ENCODE peak calls at places on chromosomes 1 and 21, in eight cellular contexts. G is body of pancreas, Q is uterus, K is endothelial cell of umbilical vein, F is lower leg skin, S is H54, L is breast epithelium, R is esophagus squamous epithelium. H is an unnamed sample.

GRCh38 chr1:108199231-108199657 is 899 bp downstream of the SLC25A24 start:
- DNase-seq in F (no peak), G (no peak), R (no peak), Q (no peak), L (no peak), S (peak), K (peak), H (no peak)

GRCh38 chr1:206690516-206690915 is 5.8 kb downstream of the MAPKAPK2 start:
- DNase-seq in L (no peak), G (peak), S (no peak), K (no peak), R (no peak), F (no peak), Q (no peak), H (no peak)

GRCh38 chr1:180501865-180502360 is 464 bp downstream of the ACBD6 start:
- DNase-seq in L (no peak), S (peak), G (peak), F (no peak), K (no peak), R (no peak), Q (no peak), H (no peak)

GRCh38 chr1:151547119-151547899 is 7.2 kb downstream of the TUFT1 start:
- DNase-seq in G (peak), K (peak), F (peak), S (peak), Q (peak), L (peak), R (no peak), H (no peak)

GRCh38 chr1:223355699-223356098 is 8.3 kb downstream of the SUSD4 start:
- DNase-seq in F (peak), G (no peak), K (no peak), S (no peak), Q (no peak), L (no peak), R (no peak), H (no peak)

GRCh38 chr21:35159881-35160280 is 110.8 kb upstream of the RUNX1 start:
- DNase-seq in R (no peak), F (no peak), S (peak), K (no peak), L (no peak), Q (no peak), G (no peak), H (no peak)

GRCh38 chr1:181499825-181500224 is 16.5 kb downstream of the CACNA1E start:
- DNase-seq in S (no peak), L (no peak), G (no peak), R (no peak), F (no peak), Q (no peak), K (no peak), H (no peak)

GRCh38 chr1:159076438-159076752 is 171 bp downstream of the AIM2 start:
- DNase-seq in R (no peak), G (no peak), F (no peak), K (no peak), L (no peak), S (no peak), Q (no peak), H (no peak)

GRCh38 chr1:110341872-110342331 is 2.7 kb downstream of the RBM15 start:
- DNase-seq in K (no peak), L (no peak), F (no peak), S (no peak), R (no peak), Q (no peak), G (no peak), H (no peak)

GRCh38 chr1:225811622-225812487 is 1.9 kb downstream of the EPHX1 start:
- DNase-seq in F (peak), Q (no peak), S (no peak), K (no peak), L (no peak), R (no peak), G (peak), H (no peak)

GRCh38 chr1:225812488-225813249 is 2.7 kb downstream of the EPHX1 start:
- DNase-seq in K (no peak), S (no peak), F (peak), L (no peak), G (no peak), Q (no peak), R (no peak), H (no peak)

GRCh38 chr1:225813250-225813964 is 3.5 kb downstream of the EPHX1 start:
- DNase-seq in F (peak), L (no peak), Q (peak), R (no peak), K (peak), S (peak), G (peak), H (no peak)

GRCh38 chr1:225808136-225808535 is 1.8 kb upstream of the EPHX1 start:
- DNase-seq in F (no peak), R (no peak), S (no peak), L (no peak), K (no peak), Q (no peak), G (no peak), H (no peak)

DNA sequence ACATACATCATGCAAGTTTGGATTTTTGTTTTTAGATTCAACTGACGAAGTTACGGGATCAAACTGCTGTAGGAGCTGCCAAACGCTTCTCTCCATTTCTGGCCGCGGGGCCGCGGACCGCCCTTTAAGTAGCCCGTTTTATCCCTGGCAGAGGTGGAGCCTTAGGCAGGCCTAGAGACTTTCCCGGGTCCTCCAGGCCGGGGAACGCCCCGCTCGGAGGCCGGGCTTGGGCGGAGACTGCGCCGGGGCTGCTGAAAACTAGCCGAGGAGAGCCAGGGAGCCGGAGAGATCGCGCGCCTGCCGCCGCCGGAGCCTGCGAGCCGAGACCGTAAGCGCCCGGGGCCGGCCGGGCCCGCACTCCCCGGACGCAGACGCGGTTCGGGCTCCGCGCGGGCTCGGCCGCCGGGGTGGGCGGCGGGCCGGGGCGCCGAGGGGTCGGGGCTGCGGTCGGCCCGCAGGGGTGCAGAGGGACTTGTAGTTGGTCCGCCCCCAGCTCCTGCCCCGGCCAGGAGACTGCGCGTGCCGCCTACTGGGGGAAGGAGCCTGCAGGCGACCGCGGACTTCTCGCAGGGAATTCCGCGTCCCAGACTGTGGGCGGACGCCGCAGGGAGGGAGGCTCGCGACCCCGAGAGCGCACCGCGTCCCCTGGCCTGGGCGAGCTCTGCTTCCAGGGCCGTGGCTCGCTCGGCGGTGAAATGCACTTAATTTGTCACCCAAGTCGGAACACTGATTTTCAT is at the start of gene EPHX1:
- DNase-seq in F (peak), K (peak), L (peak), S (peak), Q (peak), G (peak), R (no peak), H (no peak)
- TF ChIP-seq POLR2A in F (no peak), K (peak), L (no peak), S (peak), Q (peak), G (peak), R (peak), H (no peak)

GRCh38 chr1:3900969-3901529 is 977 bp upstream of the C1orf174 start:
- DNase-seq in Q (peak), F (peak), S (peak), R (peak), K (peak), L (peak), G (peak), H (no peak)
- TF ChIP-seq POLR2A in Q (no peak), F (no peak), S (peak), R (no peak), K (peak), L (no peak), G (peak), H (no peak)

GRCh38 chr21:42859891-42860230 is 19.5 kb downstream of the WDR4 start:
- DNase-seq in L (no peak), F (no peak), R (no peak), G (no peak), Q (no peak), K (no peak), S (no peak), H (no peak)
- TF ChIP-seq POLR2A in L (no peak), F (no peak), R (no peak), G (no peak), Q (no peak), K (no peak), S (no peak), H (no peak)

DNA sequence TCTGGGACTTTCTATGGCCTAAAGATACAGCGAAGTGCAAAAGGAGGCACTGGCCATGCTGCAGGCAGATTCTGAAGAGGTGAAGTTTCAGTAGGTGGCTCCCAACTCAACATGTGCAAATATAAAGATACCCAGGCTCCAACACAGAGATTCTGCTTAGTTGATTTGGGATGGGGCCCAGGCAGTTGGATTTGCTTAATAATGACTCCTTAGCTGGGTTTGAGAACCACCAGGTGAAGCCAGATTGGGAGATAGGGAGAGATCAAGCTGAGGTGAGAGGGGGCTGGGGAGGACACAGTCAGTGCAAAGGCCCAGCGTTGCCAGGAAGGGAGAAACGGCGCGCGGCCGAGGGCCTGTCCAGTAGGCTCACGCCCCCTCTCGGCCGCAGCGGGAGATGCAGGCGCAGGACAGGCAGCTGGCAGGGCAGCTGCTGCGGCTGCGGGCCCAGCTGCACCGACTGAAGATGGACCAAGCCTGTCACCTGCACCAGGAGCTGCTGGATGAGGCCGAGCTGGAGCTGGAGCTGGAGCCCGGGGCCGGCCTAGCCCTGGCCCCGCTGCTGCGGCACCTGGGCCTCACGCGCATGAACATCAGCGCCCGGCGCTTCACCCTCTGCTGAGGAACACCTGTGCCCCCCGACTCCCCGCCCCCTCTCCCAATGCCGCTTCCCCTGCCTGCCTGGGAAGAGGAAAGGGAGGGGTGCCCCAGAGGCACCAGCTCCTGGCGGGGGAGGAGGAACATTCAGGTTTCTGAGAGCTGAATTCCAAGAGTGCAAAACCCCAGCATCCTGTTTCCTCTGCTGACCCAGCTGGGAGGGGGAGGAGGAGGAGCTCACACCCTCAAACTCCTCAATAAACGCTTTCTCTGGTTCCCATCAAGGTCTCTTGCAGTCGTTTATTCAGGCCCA is 1.2 kb downstream of the FAM167B start:
- DNase-seq in S (no peak), Q (peak), R (peak), K (peak), L (peak), G (peak), F (peak), H (no peak)
- TF ChIP-seq POLR2A in S (no peak), Q (no peak), R (no peak), K (no peak), L (no peak), G (no peak), F (no peak), H (no peak)

GRCh38 chr1:115640384-115640783 is 1.4 kb upstream of the VANGL1 start:
- DNase-seq in F (no peak), S (no peak), R (no peak), L (no peak), Q (no peak), K (no peak), G (no peak), H (no peak)

GRCh38 chr1:115643219-115643618 is 1.4 kb downstream of the VANGL1 start:
- DNase-seq in G (no peak), K (no peak), R (no peak), S (no peak), L (no peak), F (no peak), Q (no peak), H (no peak)

GRCh38 chr1:115643636-115644035 is 1.9 kb downstream of the VANGL1 start:
- DNase-seq in L (no peak), R (no peak), S (no peak), G (no peak), F (no peak), Q (no peak), K (no peak), H (no peak)

GRCh38 chr1:115642168-115643072 is 650 bp downstream of the VANGL1 start:
- DNase-seq in S (peak), F (peak), G (peak), R (no peak), Q (peak), L (no peak), K (peak), H (no peak)

DNA sequence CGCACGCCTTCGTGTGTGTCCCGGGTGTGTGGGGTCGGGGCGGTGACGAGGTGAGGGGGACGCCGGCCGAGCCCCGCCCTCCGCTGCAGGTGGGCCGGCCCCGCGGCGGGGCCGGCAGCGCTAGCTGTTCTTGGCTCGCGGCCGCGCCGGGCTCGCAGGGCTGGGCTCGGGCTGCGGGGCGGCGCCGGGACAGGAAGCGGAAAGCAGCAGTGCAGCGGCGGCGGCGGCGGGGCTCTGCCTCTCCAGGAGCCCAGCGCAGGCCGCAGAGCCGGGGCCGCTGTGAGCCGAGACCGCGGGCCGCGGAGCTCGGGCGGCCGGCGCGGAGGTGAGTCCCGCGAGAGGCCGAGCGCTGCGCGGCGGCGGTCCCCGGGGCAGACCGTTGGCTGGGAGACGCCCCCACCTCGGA is at the start of gene VANGL1:
- DNase-seq in L (no peak), K (peak), Q (peak), S (peak), G (peak), R (no peak), F (peak), H (no peak)
- TF ChIP-seq POLR2A in L (no peak), K (peak), Q (no peak), S (peak), G (peak), R (peak), F (no peak), H (no peak)

DNA sequence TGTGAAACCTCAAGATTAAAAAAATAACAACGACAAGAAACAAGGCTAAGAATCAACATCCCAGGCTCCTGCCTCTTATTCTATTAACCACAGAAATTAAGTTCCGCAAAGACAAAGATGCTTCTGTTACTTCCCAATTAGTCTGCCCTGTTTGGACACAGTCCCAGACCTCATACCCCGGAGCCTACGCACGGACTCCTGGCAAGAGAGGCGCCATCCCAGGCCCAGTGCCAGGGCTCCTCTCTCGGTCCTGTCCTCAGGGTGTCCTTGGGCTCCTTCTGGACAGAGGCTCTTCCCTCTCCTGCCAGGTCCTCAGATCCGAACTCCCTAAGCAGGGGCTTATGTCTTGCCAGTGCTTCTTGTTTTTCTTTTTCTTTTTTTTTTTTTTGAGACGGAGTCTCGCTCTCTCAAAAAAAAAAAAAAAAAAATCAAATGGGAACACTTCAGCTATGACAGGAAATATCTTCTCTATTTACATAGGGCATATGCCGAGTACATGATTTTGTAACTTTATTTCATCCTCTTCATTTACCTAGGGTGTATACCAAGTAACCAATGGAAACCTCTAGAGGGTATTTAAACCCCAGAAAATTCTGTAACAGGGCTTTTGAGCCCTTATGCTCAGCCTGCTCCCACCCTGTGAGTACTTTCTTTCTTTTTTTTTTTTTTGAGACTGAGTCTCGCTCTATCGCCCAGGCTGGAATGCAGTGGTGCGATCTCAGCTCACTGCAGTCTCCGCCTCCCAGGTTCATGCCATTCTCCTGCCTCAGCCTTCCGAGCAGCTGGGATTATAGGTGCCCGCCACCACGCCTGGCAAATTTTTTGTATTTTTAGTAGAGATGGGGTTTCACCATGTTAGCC is 11.7 kb upstream of the ENO1 start:
- DNase-seq in L (peak), K (no peak), G (peak), R (no peak), S (peak), Q (peak), F (peak), H (no peak)
- TF ChIP-seq POLR2A in L (no peak), K (no peak), G (no peak), R (no peak), S (no peak), Q (no peak), F (no peak), H (no peak)